ENCODE peak calls at places on chromosomes 4 and X, in eight cellular contexts. W, A, S, G, D, C, Q and M are unnamed samples.

GRCh38 chr4:55819634-55820033 is at the start of gene EXOC1L:
- DNase-seq in S (no peak), G (peak), W (no peak), A (no peak), D (peak), C (no peak), Q (no peak), M (no peak)

GRCh38 chr4:71501992-71502391 is 163.2 kb downstream of the SLC4A4 start:
- DNase-seq in W (no peak), S (no peak), G (no peak), Q (no peak), C (no peak), D (no peak), A (no peak), M (no peak)

GRCh38 chr4:41670982-41671381 is 77.5 kb downstream of the PHOX2B start:
- DNase-seq in W (no peak), G (no peak), D (no peak), C (no peak), A (no peak), S (no peak), Q (no peak), M (no peak)

GRCh38 chrX:68249401-68249831 is 183.9 kb downstream of the OPHN1 start:
- DNase-seq in G (no peak), A (peak), Q (no peak), S (no peak), D (no peak), C (no peak), W (no peak), M (no peak)

GRCh38 chr4:174154455-174154854 is 129.0 kb downstream of the FBXO8 start:
- DNase-seq in W (peak), D (no peak), S (no peak), C (peak), A (peak), G (peak), Q (no peak), M (no peak)

GRCh38 chrX:10769696-10770619 is 149.6 kb upstream of the MID1 start:
- DNase-seq in W (peak), G (peak), C (peak), S (no peak), D (no peak), A (no peak), Q (no peak), M (no peak)

GRCh38 chrX:111127038-111127437 is 31.0 kb downstream of the PAK3 start:
- DNase-seq in W (no peak), G (no peak), A (no peak), C (no peak), Q (no peak), S (no peak), D (no peak), M (no peak)

GRCh38 chrX:107758231-107758766 is 17.3 kb downstream of the TSC22D3 start:
- DNase-seq in D (no peak), G (no peak), A (no peak), S (no peak), Q (no peak), C (no peak), W (no peak), M (no peak)

GRCh38 chr4:85748654-85749053 is 273.7 kb downstream of the ARHGAP24 start:
- DNase-seq in W (no peak), S (no peak), D (no peak), G (peak), A (no peak), Q (no peak), C (no peak), M (no peak)

DNA sequence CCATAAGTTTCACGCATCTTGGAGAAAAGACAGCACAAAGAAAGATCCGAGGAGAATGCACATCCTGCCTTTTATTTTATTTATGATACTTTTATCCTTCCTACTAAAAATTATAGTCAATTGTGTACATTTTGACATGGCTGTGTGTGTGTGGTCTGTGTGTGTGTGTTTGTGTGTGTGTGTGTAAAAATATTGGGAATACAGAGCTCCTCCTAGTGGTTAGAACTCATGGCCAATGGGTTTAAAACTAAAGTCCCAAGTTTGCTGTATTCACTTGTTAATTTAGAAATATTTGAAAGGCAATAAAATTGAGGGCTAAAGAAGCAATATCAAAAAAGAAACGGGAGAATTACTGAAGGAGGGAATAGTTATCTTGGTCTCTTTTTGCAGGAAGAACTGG is 47.5 kb downstream of the NKX6-1 start:
- DNase-seq in S (no peak), W (peak), D (no peak), A (no peak), Q (no peak), G (peak), C (peak), M (no peak)
- TF ChIP-seq CTCF in S (peak), W (peak), D (peak), A (no peak), Q (no peak), G (peak), C (peak), M (peak)

GRCh38 chr4:25857403-25857802 is 5.4 kb downstream of the SEL1L3 start:
- DNase-seq in Q (no peak), D (no peak), G (no peak), S (no peak), A (no peak), C (no peak), W (no peak), M (no peak)
- TF ChIP-seq CTCF in Q (no peak), D (peak), G (peak), S (peak), A (no peak), C (no peak), W (no peak), M (no peak)

GRCh38 chr4:176788971-176789370 is 3.8 kb downstream of the VEGFC start:
- DNase-seq in S (no peak), Q (no peak), W (no peak), A (no peak), C (no peak), G (no peak), D (no peak), M (no peak)

GRCh38 chr4:176789955-176790354 is 2.8 kb downstream of the VEGFC start:
- DNase-seq in W (peak), G (peak), C (peak), Q (no peak), A (no peak), D (no peak), S (peak), M (no peak)

GRCh38 chr4:176784816-176785215 is 7.9 kb downstream of the VEGFC start:
- DNase-seq in W (no peak), G (no peak), A (no peak), S (no peak), C (no peak), Q (no peak), D (no peak), M (no peak)

GRCh38 chr4:176790398-176790797 is 2.3 kb downstream of the VEGFC start:
- DNase-seq in Q (no peak), G (no peak), W (peak), S (no peak), C (no peak), A (no peak), D (no peak), M (no peak)

GRCh38 chr4:176788248-176788647 is 4.5 kb downstream of the VEGFC start:
- DNase-seq in C (no peak), Q (no peak), A (no peak), D (no peak), S (no peak), W (no peak), G (no peak), M (no peak)
- TF ChIP-seq CTCF in C (no peak), Q (no peak), A (no peak), D (no peak), S (no peak), W (no peak), G (no peak), M (no peak)

DNA sequence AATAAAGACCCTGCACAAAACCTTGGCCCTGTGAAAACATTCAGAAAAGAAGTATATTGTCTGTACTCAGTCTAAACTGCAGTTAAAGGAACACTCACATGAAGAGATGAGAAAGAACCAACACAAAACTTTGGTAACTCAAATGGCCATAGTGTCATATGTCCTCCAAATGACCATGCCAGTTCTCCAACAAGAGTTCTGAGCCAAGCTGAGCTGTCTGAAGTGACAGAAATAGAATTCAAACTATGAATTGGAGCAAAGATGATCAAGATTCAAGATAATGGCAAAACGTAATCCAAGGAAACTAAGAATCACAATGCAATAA is 739.3 kb upstream of the NDST4 start:
- DNase-seq in A (no peak), Q (no peak), G (no peak), D (no peak), W (no peak), C (no peak), S (no peak), M (no peak)
- TF ChIP-seq CTCF in A (no peak), Q (no peak), G (no peak), D (peak), W (no peak), C (no peak), S (no peak), M (no peak)

GRCh38 chr4:176569301-176569700 is 223.4 kb downstream of the VEGFC start:
- DNase-seq in D (no peak), C (no peak), S (no peak), W (no peak), G (no peak), A (no peak), Q (no peak), M (no peak)

GRCh38 chr4:176565044-176565443 is 227.7 kb downstream of the VEGFC start:
- DNase-seq in Q (no peak), D (no peak), G (no peak), C (no peak), W (no peak), S (no peak), A (no peak), M (no peak)

GRCh38 chr4:176563591-176563990 is 229.1 kb downstream of the VEGFC start:
- DNase-seq in W (peak), G (peak), C (peak), Q (no peak), S (no peak), D (no peak), A (no peak), M (no peak)

GRCh38 chr4:176561368-176561767 is 231.4 kb downstream of the VEGFC start:
- DNase-seq in S (no peak), D (no peak), Q (no peak), W (no peak), A (no peak), G (no peak), C (no peak), M (no peak)

GRCh38 chr4:176566769-176567168 is 226.0 kb downstream of the VEGFC start:
- DNase-seq in C (no peak), S (no peak), G (no peak), W (no peak), D (no peak), Q (no peak), A (no peak), M (no peak)
- TF ChIP-seq CTCF in C (no peak), S (no peak), G (no peak), W (no peak), D (no peak), Q (no peak), A (no peak), M (no peak)